ENCODE peak calls at places on chromosomes 6 and 20, in seven cellular contexts. D, M, K, N, P, T and I are unnamed samples.

GRCh38 chr20:52552181-52552872 is 360.7 kb upstream of the ZFP64 start:
- DNase-seq in M (no peak), D (no peak), K (no peak), N (no peak), T (peak), P (no peak), I (peak)

GRCh38 chr6:26332408-26332807 is 32.6 kb upstream of the BTN3A2 start:
- DNase-seq in K (no peak), P (no peak), M (no peak), D (no peak), T (no peak), N (no peak), I (no peak)

GRCh38 chr20:51570755-51571469 is 28.4 kb upstream of the NFATC2 start:
- DNase-seq in P (no peak), N (no peak), K (no peak), T (peak), M (no peak), D (no peak), I (no peak)

GRCh38 chr6:56692586-56693245 is 50.0 kb upstream of the DST start:
- DNase-seq in N (no peak), P (no peak), M (no peak), K (no peak), T (peak), D (no peak), I (peak)

GRCh38 chr6:6543181-6543879 is 45.2 kb upstream of the LY86 start:
- DNase-seq in M (no peak), P (no peak), D (no peak), N (no peak), T (no peak), K (no peak), I (no peak)

GRCh38 chr20:42082611-42083010 is 464.4 kb upstream of the CHD6 start:
- DNase-seq in P (no peak), T (no peak), N (no peak), M (no peak), D (no peak), K (no peak), I (no peak)

GRCh38 chr6:165117121-165117520 is 192.3 kb downstream of the C6orf118 start:
- DNase-seq in P (no peak), N (no peak), K (no peak), T (peak), D (no peak), M (no peak), I (no peak)

GRCh38 chr20:48789185-48789668 is 38.6 kb downstream of the PREX1 start:
- DNase-seq in M (no peak), P (no peak), N (no peak), K (no peak), T (no peak), D (no peak), I (no peak)

GRCh38 chr20:38171301-38172010 is 6.4 kb upstream of the TGM2 start:
- DNase-seq in T (no peak), K (no peak), P (no peak), N (no peak), D (no peak), M (no peak), I (no peak)

GRCh38 chr6:140269766-140270165 is 895.3 kb upstream of the CITED2 start:
- DNase-seq in T (peak), D (no peak), N (no peak), P (no peak), K (no peak), M (no peak), I (no peak)

GRCh38 chr20:48189177-48189576 is 403.9 kb upstream of the SULF2 start:
- DNase-seq in D (no peak), M (no peak), N (no peak), K (no peak), P (no peak), T (peak), I (no peak)

GRCh38 chr20:45090481-45090880 is 10.4 kb downstream of the KCNS1 start:
- DNase-seq in T (peak), N (no peak), M (no peak), D (no peak), P (no peak), K (no peak), I (no peak)

GRCh38 chr20:9241232-9241692 is 172.4 kb downstream of the PLCB4 start:
- DNase-seq in N (no peak), D (peak), P (no peak), K (no peak), M (no peak), T (peak), I (peak)

GRCh38 chr20:25275813-25276532 is 28.1 kb downstream of the PYGB start:
- DNase-seq in D (no peak), K (no peak), M (no peak), P (no peak), T (no peak), N (no peak), I (no peak)

GRCh38 chr20:13212750-13213149 is 8.3 kb upstream of the ISM1 start:
- DNase-seq in D (no peak), N (no peak), T (peak), M (no peak), K (no peak), P (no peak), I (peak)

GRCh38 chr6:111664565-111665039 is 58.9 kb upstream of the TRAF3IP2 start:
- DNase-seq in N (no peak), D (no peak), P (no peak), M (no peak), K (no peak), T (no peak), I (no peak)

GRCh38 chr20:54606384-54606783 is 131.0 kb downstream of the DOK5 start:
- DNase-seq in K (no peak), M (no peak), P (no peak), T (no peak), N (no peak), D (no peak), I (no peak)

GRCh38 chr6:52495859-52496396 is 75.8 kb downstream of the EFHC1 start:
- DNase-seq in P (no peak), N (no peak), D (peak), T (no peak), K (no peak), M (no peak), I (no peak)

GRCh38 chr6:106825156-106825555 is 149.4 kb downstream of the CD24 start:
- DNase-seq in N (no peak), P (no peak), M (no peak), K (no peak), D (no peak), T (no peak), I (peak)

GRCh38 chr6:45314146-45314545 is 14.0 kb upstream of the RUNX2 start:
- DNase-seq in T (no peak), M (no peak), K (no peak), N (no peak), P (no peak), D (no peak), I (no peak)

GRCh38 chr6:48747040-48747439 is 636.0 kb upstream of the PTCHD4 start:
- DNase-seq in P (no peak), N (no peak), T (no peak), D (no peak), K (no peak), M (no peak), I (no peak)

GRCh38 chr20:7193681-7194080 is 426.2 kb downstream of the BMP2 start:
- DNase-seq in N (no peak), M (no peak), T (no peak), P (no peak), K (no peak), D (no peak), I (no peak)

GRCh38 chr20:61284752-61285151 is 32.7 kb downstream of the CDH4 start:
- DNase-seq in K (no peak), P (no peak), N (no peak), D (no peak), T (no peak), M (no peak), I (no peak)

GRCh38 chr6:162887981-162888689 is 160.4 kb downstream of the PACRG start:
- DNase-seq in N (no peak), T (no peak), M (no peak), K (no peak), D (no peak), P (no peak), I (no peak)

GRCh38 chr20:9025643-9026042 is 43.2 kb upstream of the PLCB4 start:
- DNase-seq in D (no peak), M (no peak), N (no peak), P (no peak), K (no peak), T (peak), I (peak)

GRCh38 chr20:32743237-32744112 is at the start of gene COMMD7:
- DNase-seq in T (peak), D (peak), N (peak), K (peak), M (no peak), P (peak), I (peak)

GRCh38 chr6:89690944-89691324 is 52.4 kb upstream of the LYRM2 start:
- DNase-seq in P (no peak), K (no peak), N (no peak), D (peak), M (no peak), T (no peak), I (no peak)

GRCh38 chr20:36167826-36168634 is 13.5 kb downstream of the EPB41L1 start:
- DNase-seq in N (no peak), P (no peak), T (peak), D (no peak), K (no peak), M (no peak), I (peak)

GRCh38 chr20:51354769-51355319 is 187.7 kb downstream of the NFATC2 start:
- DNase-seq in M (no peak), N (no peak), D (no peak), T (peak), K (no peak), P (no peak), I (peak)

GRCh38 chr6:3482869-3483268 is 26.0 kb upstream of the SLC22A23 start:
- DNase-seq in M (no peak), T (no peak), N (no peak), K (no peak), P (no peak), D (no peak), I (no peak)

GRCh38 chr6:75436869-75437268 is 56.7 kb downstream of the FILIP1 start:
- DNase-seq in T (peak), N (no peak), K (no peak), P (no peak), M (no peak), D (no peak), I (no peak)

GRCh38 chr20:14860410-14860814 is 523.0 kb upstream of the FLRT3 start:
- DNase-seq in P (no peak), D (peak), M (no peak), K (peak), T (no peak), N (no peak), I (no peak)

GRCh38 chr6:98014791-98015201 is 731.8 kb upstream of the MMS22L start:
- DNase-seq in T (no peak), M (no peak), P (no peak), N (no peak), D (peak), K (no peak), I (no peak)